ENCODE peak calls at places on chromosomes 3 and 15, in eight cellular contexts. H is GM23338, O is SK-N-SH, Z is GM23248, E is hepatocyte, Y is PC-3, P is neural progenitor cell, T is MM.1S. M is an unnamed sample.

GRCh38 chr3:159418571-159419526 is 569.8 kb upstream of the IL12A start:
- DNase-seq in H (no peak), O (no peak), Z (peak; percentile 60), E (peak; percentile 13), Y (peak; percentile 57), P (no peak), T (no peak), M (no peak)

GRCh38 chr15:49290204-49290603 is 120.2 kb downstream of the GALK2 start:
- DNase-seq in H (no peak), O (peak; percentile 56), Z (no peak), E (no peak), Y (no peak), P (no peak), T (no peak), M (no peak)

GRCh38 chr3:143596957-143597642 is 251.2 kb downstream of the SLC9A9 start:
- DNase-seq in H (peak; percentile 44), O (no peak), Z (no peak), E (no peak), Y (no peak), P (peak; percentile 56), T (no peak), M (no peak)

GRCh38 chr3:52350436-52350835 is 34.3 kb downstream of the DNAH1 start:
- DNase-seq in H (no peak), O (no peak), Z (no peak), E (no peak), Y (no peak), P (no peak), T (no peak), M (peak; percentile 75)

GRCh38 chr3:138862531-138862923 is 27.8 kb upstream of the PIK3CB start:
- DNase-seq in H (peak; percentile 81), O (no peak), Z (peak; percentile 19), E (peak; percentile 37), Y (no peak), P (peak; percentile 4), T (no peak), M (peak; percentile 5)

GRCh38 chr15:74821091-74821789 is 5.2 kb upstream of the CPLX3 start:
- DNase-seq in H (peak; percentile 49), O (peak; percentile 56), Z (peak; percentile 29), E (no peak), Y (no peak), P (peak; percentile 76), T (peak; percentile 31), M (peak; percentile 94)

GRCh38 chr3:10552631-10552943 is 47.2 kb upstream of the ATP2B2 start:
- DNase-seq in H (no peak), O (no peak), Z (no peak), E (no peak), Y (no peak), P (no peak), T (no peak), M (no peak)

GRCh38 chr3:64612082-64612860 is 75.5 kb downstream of the ADAMTS9 start:
- DNase-seq in H (no peak), O (peak; percentile 20), Z (peak; percentile 26), E (peak; percentile 47), Y (no peak), P (no peak), T (peak; percentile 31), M (no peak)

GRCh38 chr3:62445267-62445666 is 71.9 kb upstream of the FEZF2 start:
- DNase-seq in H (peak; percentile 36), O (no peak), Z (peak; percentile 23), E (peak; percentile 5), Y (no peak), P (no peak), T (peak; percentile 63), M (peak; percentile 62)

GRCh38 chr3:104629038-104629437 is 737.7 kb upstream of the ALCAM start:
- DNase-seq in H (no peak), O (no peak), Z (peak; percentile 86), E (no peak), Y (peak; percentile 90), P (no peak), T (no peak), M (no peak)

GRCh38 chr15:39302936-39303335 is 277.9 kb upstream of the THBS1 start:
- DNase-seq in H (no peak), O (no peak), Z (no peak), E (no peak), Y (no peak), P (no peak), T (no peak), M (no peak)

GRCh38 chr3:133410191-133410892 is 10.5 kb downstream of the BFSP2 start:
- DNase-seq in H (no peak), O (no peak), Z (no peak), E (no peak), Y (no peak), P (no peak), T (no peak), M (no peak)

GRCh38 chr3:61743686-61744242 is 182.4 kb downstream of the PTPRG start:
- DNase-seq in H (no peak), O (no peak), Z (no peak), E (no peak), Y (no peak), P (no peak), T (no peak), M (no peak)

GRCh38 chr15:29675791-29676301 is 146.4 kb downstream of the TJP1 start:
- DNase-seq in H (peak; percentile 58), O (no peak), Z (no peak), E (no peak), Y (no peak), P (peak; percentile 18), T (no peak), M (peak; percentile 20)

GRCh38 chr15:45719490-45719889 is 84.7 kb downstream of the SQOR start:
- DNase-seq in H (peak; percentile 35), O (no peak), Z (no peak), E (peak; percentile 39), Y (no peak), P (no peak), T (no peak), M (no peak)

GRCh38 chr3:153901991-153902390 is 219.2 kb upstream of the ARHGEF26 start:
- DNase-seq in H (no peak), O (no peak), Z (peak; percentile 50), E (no peak), Y (peak; percentile 63), P (no peak), T (no peak), M (no peak)

GRCh38 chr15:48102167-48102566 is 18.6 kb upstream of the SLC24A5 start:
- DNase-seq in H (no peak), O (no peak), Z (no peak), E (no peak), Y (no peak), P (no peak), T (no peak), M (no peak)

GRCh38 chr3:86913160-86913559 is 77.8 kb downstream of the VGLL3 start:
- DNase-seq in H (no peak), O (no peak), Z (no peak), E (no peak), Y (no peak), P (no peak), T (no peak), M (no peak)

GRCh38 chr3:99925584-99925983 is 107.9 kb downstream of the CMSS1 start:
- DNase-seq in H (no peak), O (peak; percentile 27), Z (peak; percentile 87), E (peak; percentile 51), Y (peak; percentile 89), P (no peak), T (no peak), M (no peak)

GRCh38 chr3:160105902-160106584 is 117.4 kb downstream of the IL12A start:
- DNase-seq in H (no peak), O (no peak), Z (no peak), E (no peak), Y (no peak), P (no peak), T (no peak), M (no peak)

GRCh38 chr15:54101664-54102270 is 123.5 kb downstream of the UNC13C start:
- DNase-seq in H (no peak), O (no peak), Z (no peak), E (no peak), Y (no peak), P (no peak), T (no peak), M (no peak)

GRCh38 chr3:157318639-157319288 is 117.9 kb upstream of the PTX3 start:
- DNase-seq in H (no peak), O (no peak), Z (no peak), E (no peak), Y (no peak), P (no peak), T (no peak), M (no peak)

GRCh38 chr15:63362196-63362595 is 19.4 kb downstream of the CA12 start:
- DNase-seq in H (no peak), O (peak; percentile 52), Z (no peak), E (no peak), Y (no peak), P (no peak), T (no peak), M (no peak)

GRCh38 chr15:90903733-90904536 is 833 bp downstream of the MAN2A2 start:
- DNase-seq in H (peak; percentile 79), O (no peak), Z (no peak), E (peak; percentile 54), Y (peak; percentile 60), P (peak; percentile 58), T (peak; percentile 54), M (no peak)

DNA sequence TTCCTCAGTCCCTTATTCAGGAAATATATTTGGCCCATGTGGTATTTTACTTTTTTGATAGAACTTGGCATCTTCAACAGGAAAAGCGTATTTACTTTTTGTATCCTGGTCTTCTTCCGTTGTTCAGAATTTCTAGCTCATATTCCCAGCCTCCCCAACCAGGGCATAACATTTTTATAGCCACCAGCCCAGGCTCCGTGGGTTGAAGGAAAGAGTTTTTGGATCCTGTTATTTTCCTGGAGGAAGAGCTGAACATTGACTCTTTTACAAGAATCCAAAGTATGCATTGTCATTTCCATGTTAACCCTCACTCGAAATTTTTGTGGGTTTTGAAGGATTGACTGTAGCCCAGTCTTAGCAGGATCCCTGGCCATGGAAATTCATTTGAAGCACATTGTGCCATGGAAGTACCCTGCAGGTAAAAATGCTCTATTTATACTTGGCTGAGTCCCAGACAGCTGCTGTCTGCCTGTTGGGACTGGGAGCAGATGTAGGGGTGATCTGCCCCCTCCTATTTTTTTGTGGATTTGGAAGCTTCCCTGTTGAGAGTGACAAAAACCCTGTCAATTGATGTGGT is 98.8 kb downstream of the AKAP13 start:
- DNase-seq in H (peak; percentile 63), O (peak; percentile 39), Z (peak; percentile 69), E (no peak), Y (peak; percentile 28), P (no peak), T (no peak), M (no peak)
- H3K27ac ChIP-seq in H (peak overlapping the region; percentile 77), O (peak overlapping the region; percentile 30), Z (peak overlapping the region; percentile 45), E (peak overlapping the region; percentile 10), Y (peak overlapping the region; percentile 17), P (no peak overlapping the region), T (no peak overlapping the region), M (no peak overlapping the region)

GRCh38 chr3:48057521-48057920 is 41.3 kb upstream of the MAP4 start:
- DNase-seq in H (no peak), O (no peak), Z (peak; percentile 70), E (no peak), Y (no peak), P (no peak), T (no peak), M (no peak)
- TF ChIP-seq EZH2phosphoT487 in H (no peak), O (no peak), Z (no peak), E (no peak), Y (no peak), P (no peak), T (no peak), M (no peak)

GRCh38 chr3:195187609-195188529 is 83.1 kb downstream of the XXYLT1 start:
- DNase-seq in H (peak; percentile 52), O (no peak), Z (peak; percentile 78), E (no peak), Y (no peak), P (no peak), T (no peak), M (no peak)
- H3K27ac ChIP-seq in H (no peak overlapping the region), O (peak overlapping the region; percentile 90), Z (peak overlapping the region; percentile 94), E (peak overlapping the region; percentile 45), Y (no peak overlapping the region), P (no peak overlapping the region), T (no peak overlapping the region), M (no peak overlapping the region)

GRCh38 chr3:110731148-110731547 is 340.5 kb upstream of the NECTIN3 start:
- DNase-seq in H (no peak), O (no peak), Z (no peak), E (no peak), Y (no peak), P (no peak), T (no peak), M (no peak)
- TF ChIP-seq EZH2phosphoT487 in H (no peak), O (no peak), Z (no peak), E (no peak), Y (no peak), P (no peak), T (no peak), M (no peak)

M was measured in OCI-LY7.